ENCODE peak calls at places on chromosomes 13 and 19, in four cellular contexts. T, Z, A and M are unnamed samples.

GRCh38 chr13:102011539-102011938 is 390.3 kb downstream of the FGF14 start:
- DNase-seq in Z (no peak), A (no peak), T (no peak), M (no peak)

GRCh38 chr19:45960595-45961235 is 12.9 kb downstream of the NOVA2 start:
- DNase-seq in A (no peak), Z (no peak), T (no peak), M (no peak)

GRCh38 chr19:47228168-47228936 is 2.6 kb downstream of the BBC3 start:
- DNase-seq in Z (peak; percentile 73), T (peak; percentile 76), A (no peak), M (no peak)

GRCh38 chr13:66558511-66558910 is 671.6 kb downstream of the PCDH9 start:
- DNase-seq in T (no peak), Z (no peak), A (no peak), M (no peak)

GRCh38 chr19:17020823-17021222 is 5.8 kb downstream of the CPAMD8 start:
- DNase-seq in Z (no peak), T (no peak), A (no peak), M (no peak)

GRCh38 chr13:77000475-77000874 is 8.6 kb downstream of the CLN5 start:
- DNase-seq in T (no peak), Z (no peak), A (no peak), M (no peak)

GRCh38 chr19:13692096-13692495 is 72.2 kb upstream of the MRI1 start:
- DNase-seq in A (no peak), T (no peak), Z (no peak), M (no peak)

GRCh38 chr13:39446865-39447264 is 156.1 kb downstream of the LHFPL6 start:
- DNase-seq in T (no peak), A (no peak), Z (no peak), M (no peak)

GRCh38 chr13:103277959-103278673 is 211.9 kb upstream of the SLC10A2 start:
- DNase-seq in Z (no peak), T (no peak), A (no peak), M (no peak)

GRCh38 chr13:46149272-46150133 is 32.5 kb downstream of the LCP1 start:
- DNase-seq in T (no peak), Z (no peak), A (peak; percentile 68), M (no peak)

GRCh38 chr13:29110003-29110402 is 289.9 kb downstream of the MTUS2 start:
- DNase-seq in Z (no peak), A (no peak), T (no peak), M (no peak)

GRCh38 chr13:114124921-114125320 is 7.5 kb downstream of the RASA3 start:
- DNase-seq in T (no peak), A (no peak), Z (no peak), M (no peak)
- H3K4me1 ChIP-seq in T (peaks cover 20% of the 10 kb centered on the region), A (no peaks in the 10 kb centered on the region), Z (peaks cover 11% of the 10 kb centered on the region), M (peaks cover 37% of the 10 kb centered on the region)

DNA sequence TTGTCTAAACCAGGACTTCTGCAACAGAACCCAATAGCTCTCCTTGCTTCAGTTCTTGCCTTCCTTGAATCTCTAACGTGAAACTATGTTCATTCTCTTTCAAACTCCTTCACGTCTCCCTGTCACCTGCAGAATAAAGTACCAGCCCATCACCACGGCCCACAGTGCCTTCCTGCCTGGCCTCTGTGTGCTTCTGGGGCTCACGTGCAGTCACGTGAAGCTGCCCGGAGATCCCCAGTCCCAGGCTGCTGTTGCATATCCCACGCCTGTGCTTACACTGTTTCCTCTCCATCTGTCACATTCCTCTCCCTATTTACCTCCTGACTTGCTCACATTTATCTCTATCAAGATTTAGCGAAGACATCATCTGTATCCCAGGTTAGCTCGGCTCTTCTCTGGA is 102.8 kb downstream of the STARD13 start:
- DNase-seq in Z (no peak), A (no peak), T (no peak), M (no peak)
- H3K4me1 ChIP-seq in Z (peaks cover 21% of the 10 kb centered on the region), A (no peaks in the 10 kb centered on the region), T (peaks cover 41% of the 10 kb centered on the region), M (peaks cover 45% of the 10 kb centered on the region)

GRCh38 chr13:113812140-113813036 is 51.5 kb downstream of the GAS6 start:
- DNase-seq in A (no peak), T (no peak), Z (no peak), M (no peak)
- H3K4me1 ChIP-seq in A (no peaks in the 10 kb centered on the region), T (peaks cover 10% of the 10 kb centered on the region), Z (peaks cover 6% of the 10 kb centered on the region), M (peaks cover 25% of the 10 kb centered on the region)

GRCh38 chr19:4376991-4377781 is 23.2 kb downstream of the SH3GL1 start:
- DNase-seq in T (no peak), A (no peak), Z (no peak), M (peak; percentile 46)
- H3K4me1 ChIP-seq in T (peaks cover 47% of the 10 kb centered on the region), A (peaks cover 41% of the 10 kb centered on the region), Z (peaks cover 40% of the 10 kb centered on the region), M (peaks cover 41% of the 10 kb centered on the region)